ENCODE peak calls at places on chromosomes 16 and 17, in four cellular contexts. L is lower lobe of right lung, Y is prostate gland, X is heart right ventricle. P is an unnamed sample.

GRCh38 chr16:88839745-88840588 is 16.8 kb downstream of the GALNS start:
- DNase-seq in L (no peak), Y (no peak), X (no peak), P (no peak)

GRCh38 chr17:29150191-29150590 is 30.0 kb downstream of the MYO18A start:
- DNase-seq in L (no peak), Y (peak), X (no peak), P (no peak)

GRCh38 chr17:68182940-68183551 is 64.8 kb upstream of the AMZ2 start:
- DNase-seq in L (no peak), Y (no peak), X (no peak), P (no peak)

GRCh38 chr16:30567991-30568638 is 3.4 kb downstream of the ZNF688 start:
- DNase-seq in L (no peak), Y (peak), X (no peak), P (no peak)

GRCh38 chr17:30376621-30377452 is 1.9 kb upstream of the CPD start:
- DNase-seq in L (no peak), Y (peak), X (peak), P (no peak)

GRCh38 chr17:78140169-78141051 is 5.8 kb upstream of the C17orf99 start:
- DNase-seq in L (peak), Y (peak), X (peak), P (peak)

GRCh38 chr17:76267051-76267576 is 2.0 kb downstream of the UBALD2 start:
- DNase-seq in L (no peak), Y (no peak), X (no peak), P (no peak)

GRCh38 chr17:8581002-8581658 is 49.4 kb downstream of the MYH10 start:
- DNase-seq in L (no peak), Y (no peak), X (no peak), P (no peak)

GRCh38 chr17:10623786-10624338 is 33.2 kb downstream of the MYH3 start:
- DNase-seq in L (no peak), Y (no peak), X (no peak), P (no peak)

GRCh38 chr17:78038748-78039288 is 80.3 kb downstream of the TNRC6C start:
- DNase-seq in L (no peak), Y (peak), X (no peak), P (no peak)

GRCh38 chr17:74959826-74960738 is 12.5 kb downstream of the HID1 start:
- DNase-seq in L (no peak), Y (no peak), X (no peak), P (no peak)

GRCh38 chr16:19284207-19284606 is 1.3 kb upstream of the CLEC19A start:
- DNase-seq in L (peak), Y (peak), X (no peak), P (no peak)

GRCh38 chr17:82095777-82096708 is 2.0 kb downstream of the FASN start:
- DNase-seq in L (no peak), Y (no peak), X (no peak), P (no peak)
- H3K27ac ChIP-seq in L (peak), Y (peak), X (no peak), P (no peak)

GRCh38 chr17:40021471-40021961 is 6.3 kb downstream of the CSF3 start:
- DNase-seq in L (no peak), Y (no peak), X (no peak), P (no peak)
- H3K4me3 ChIP-seq in L (no peak), Y (no peak), X (no peak), P (no peak)

GRCh38 chr17:14143678-14144077 is 74.4 kb downstream of the COX10 start:
- DNase-seq in L (no peak), Y (no peak), X (no peak), P (no peak)

GRCh38 chr17:14134456-14134855 is 65.2 kb downstream of the COX10 start:
- DNase-seq in L (no peak), Y (no peak), X (no peak), P (no peak)

GRCh38 chr17:14133104-14133503 is 63.8 kb downstream of the COX10 start:
- DNase-seq in L (no peak), Y (no peak), X (no peak), P (no peak)

GRCh38 chr17:14135906-14136590 is 66.7 kb downstream of the COX10 start:
- DNase-seq in L (no peak), Y (no peak), X (no peak), P (no peak)

GRCh38 chr17:14138649-14139048 is 69.3 kb downstream of the COX10 start:
- DNase-seq in L (no peak), Y (no peak), X (no peak), P (no peak)
- TF ChIP-seq CTCF in L (no peak), Y (no peak), X (no peak), P (no peak)

DNA sequence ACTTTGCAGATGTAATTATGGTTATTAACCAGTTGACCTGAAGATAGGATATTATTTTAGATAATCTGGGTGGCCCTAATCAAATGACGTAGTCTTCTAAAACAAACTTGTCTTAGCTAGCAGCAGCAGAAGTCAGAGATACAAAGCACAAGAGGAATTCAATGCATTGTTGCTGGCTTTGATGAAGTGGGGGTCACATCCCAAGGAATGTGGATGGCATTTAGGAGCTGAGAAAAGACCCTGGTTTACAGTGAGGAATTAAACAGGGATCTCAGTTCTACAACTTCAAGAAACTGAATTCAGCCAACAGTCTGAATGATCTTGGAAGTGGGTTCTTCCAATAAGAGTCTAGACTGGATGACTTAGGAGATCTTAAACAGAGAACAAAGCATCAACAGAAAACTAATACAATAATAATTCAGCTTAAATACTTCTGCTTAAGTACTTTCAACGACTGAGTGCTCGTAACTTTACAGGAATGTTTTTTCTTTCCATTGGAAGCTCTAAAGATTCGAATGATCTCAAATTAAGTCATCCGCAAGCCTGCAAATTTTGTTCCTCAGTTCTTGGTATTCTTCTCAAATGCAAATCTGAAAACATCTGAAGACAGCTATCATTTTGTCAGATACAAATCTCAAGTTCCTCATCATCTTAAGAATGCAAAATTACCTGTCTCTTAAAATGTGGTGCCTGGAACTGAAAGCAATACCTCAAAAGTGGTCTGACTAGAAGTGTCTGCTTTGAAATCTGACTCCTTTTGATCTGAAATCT is 3.3 kb downstream of the C16orf46 start:
- DNase-seq in L (no peak), Y (no peak), X (no peak), P (no peak)
- H3K27ac ChIP-seq in L (no peak), Y (no peak), X (no peak), P (no peak)

GRCh38 chr17:40883960-40884359 is 1.1 kb downstream of the KRT20 start:
- DNase-seq in L (no peak), Y (no peak), X (no peak), P (no peak)
- H3K4me3 ChIP-seq in L (no peak), Y (no peak), X (no peak), P (no peak)

GRCh38 chr16:51968756-51969155 is 578.2 kb downstream of the TOX3 start:
- DNase-seq in L (no peak), Y (no peak), X (no peak), P (no peak)

GRCh38 chr16:51967566-51967965 is 579.4 kb downstream of the TOX3 start:
- DNase-seq in L (no peak), Y (no peak), X (no peak), P (no peak)

DNA sequence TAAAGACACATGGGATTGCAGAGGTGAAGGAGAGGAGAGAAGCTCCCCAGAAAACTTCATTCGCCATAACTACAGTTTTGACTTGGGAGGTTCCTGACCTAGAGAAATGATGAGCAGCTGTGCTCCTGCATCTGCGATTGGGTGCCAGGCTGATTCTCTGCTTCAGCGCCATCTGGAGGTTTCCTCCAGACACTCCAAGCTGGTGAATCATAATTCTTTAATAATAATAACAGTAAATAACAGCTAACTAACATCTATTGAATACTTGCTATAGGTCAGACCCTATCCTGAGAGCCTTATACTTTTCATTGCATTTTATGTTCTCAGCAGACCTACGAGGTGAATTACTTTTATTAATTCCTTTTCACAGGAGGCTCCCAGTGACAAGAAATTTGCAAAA is 575.8 kb downstream of the TOX3 start:
- DNase-seq in L (no peak), Y (no peak), X (no peak), P (no peak)
- TF ChIP-seq CTCF in L (no peak), Y (no peak), X (peak), P (no peak)

P was measured in coronary artery.